ENCODE peak calls at places on chromosomes 2 and 18, in five cellular contexts. One of them, this sample, is unnamed.

GRCh38 chr18:52670903-52671302 is 330.9 kb downstream of the DCC start:
- DNase-seq in PC-9: no peak
- DNase-seq in Karpas-422: peak
- DNase-seq in breast epithelium: no peak
- DNase-seq in HTR-8/SVneo: no peak
- DNase-seq in this sample: no peak

GRCh38 chr18:69444221-69444620 is 43.5 kb downstream of the DOK6 start:
- DNase-seq in PC-9: no peak
- DNase-seq in Karpas-422: no peak
- DNase-seq in breast epithelium: no peak
- DNase-seq in HTR-8/SVneo: no peak
- DNase-seq in this sample: no peak

GRCh38 chr2:127118467-127118866 is 11.5 kb upstream of the BIN1 start:
- DNase-seq in PC-9: no peak
- DNase-seq in Karpas-422: no peak
- DNase-seq in breast epithelium: no peak
- DNase-seq in HTR-8/SVneo: no peak
- DNase-seq in this sample: peak

GRCh38 chr2:164514491-164514890 is 106.8 kb downstream of the GRB14 start:
- DNase-seq in PC-9: peak
- DNase-seq in Karpas-422: no peak
- DNase-seq in breast epithelium: peak
- DNase-seq in HTR-8/SVneo: no peak
- DNase-seq in this sample: no peak

GRCh38 chr2:200786423-200786822 is 25.3 kb upstream of the BZW1 start:
- DNase-seq in PC-9: no peak
- DNase-seq in Karpas-422: no peak
- DNase-seq in breast epithelium: no peak
- DNase-seq in HTR-8/SVneo: no peak
- DNase-seq in this sample: no peak

GRCh38 chr2:228819701-228820100 is 451.4 kb downstream of the PID1 start:
- DNase-seq in PC-9: no peak
- DNase-seq in Karpas-422: no peak
- DNase-seq in breast epithelium: no peak
- DNase-seq in HTR-8/SVneo: no peak
- DNase-seq in this sample: no peak

GRCh38 chr2:30422437-30422805 is 24.6 kb upstream of the LCLAT1 start:
- DNase-seq in PC-9: no peak
- DNase-seq in Karpas-422: no peak
- DNase-seq in breast epithelium: no peak
- DNase-seq in HTR-8/SVneo: no peak
- DNase-seq in this sample: peak

GRCh38 chr2:54897420-54898310 is 152.6 kb downstream of the RTN4 start:
- DNase-seq in PC-9: no peak
- DNase-seq in Karpas-422: no peak
- DNase-seq in breast epithelium: no peak
- DNase-seq in HTR-8/SVneo: no peak
- DNase-seq in this sample: no peak

GRCh38 chr2:224982910-224983688 is 59.2 kb downstream of the DOCK10 start:
- DNase-seq in PC-9: no peak
- DNase-seq in Karpas-422: no peak
- DNase-seq in breast epithelium: no peak
- DNase-seq in HTR-8/SVneo: no peak
- DNase-seq in this sample: no peak

GRCh38 chr2:134212726-134213125 is 41.1 kb upstream of the MGAT5 start:
- DNase-seq in PC-9: no peak
- DNase-seq in Karpas-422: no peak
- DNase-seq in breast epithelium: no peak
- DNase-seq in HTR-8/SVneo: no peak
- DNase-seq in this sample: no peak

GRCh38 chr18:3211236-3211992 is 8.4 kb downstream of the MYOM1 start:
- DNase-seq in PC-9: no peak
- DNase-seq in Karpas-422: no peak
- DNase-seq in breast epithelium: no peak
- DNase-seq in HTR-8/SVneo: no peak
- DNase-seq in this sample: no peak

GRCh38 chr2:187544371-187545080 is 9.7 kb downstream of the TFPI start:
- DNase-seq in PC-9: peak
- DNase-seq in Karpas-422: no peak
- DNase-seq in breast epithelium: no peak
- DNase-seq in HTR-8/SVneo: no peak
- DNase-seq in this sample: no peak

GRCh38 chr2:206020151-206020550 is 65.8 kb downstream of the INO80D start:
- DNase-seq in PC-9: no peak
- DNase-seq in Karpas-422: no peak
- DNase-seq in breast epithelium: no peak
- DNase-seq in HTR-8/SVneo: no peak
- DNase-seq in this sample: no peak

GRCh38 chr2:100646039-100646438 is 83.2 kb downstream of the PDCL3 start:
- DNase-seq in PC-9: no peak
- DNase-seq in Karpas-422: no peak
- DNase-seq in breast epithelium: no peak
- DNase-seq in HTR-8/SVneo: no peak
- DNase-seq in this sample: no peak

GRCh38 chr2:234963785-234964615 is 12.2 kb downstream of the SH3BP4 start:
- DNase-seq in PC-9: peak
- DNase-seq in Karpas-422: no peak
- DNase-seq in breast epithelium: peak
- DNase-seq in HTR-8/SVneo: no peak
- DNase-seq in this sample: no peak

GRCh38 chr2:32043561-32043960 is 4.0 kb upstream of the DPY30 start:
- DNase-seq in PC-9: no peak
- DNase-seq in Karpas-422: no peak
- DNase-seq in breast epithelium: no peak
- DNase-seq in HTR-8/SVneo: no peak
- DNase-seq in this sample: no peak

GRCh38 chr2:150403457-150403856 is 84.0 kb downstream of the RND3 start:
- DNase-seq in PC-9: no peak
- DNase-seq in Karpas-422: no peak
- DNase-seq in breast epithelium: no peak
- DNase-seq in HTR-8/SVneo: no peak
- DNase-seq in this sample: no peak

GRCh38 chr18:27605107-27605834 is 420.2 kb upstream of the CHST9 start:
- DNase-seq in PC-9: peak
- DNase-seq in Karpas-422: peak
- DNase-seq in breast epithelium: no peak
- DNase-seq in HTR-8/SVneo: peak
- DNase-seq in this sample: peak

GRCh38 chr18:77234504-77235365 is 14.9 kb upstream of the GALR1 start:
- DNase-seq in PC-9: no peak
- DNase-seq in Karpas-422: no peak
- DNase-seq in breast epithelium: no peak
- DNase-seq in HTR-8/SVneo: no peak
- DNase-seq in this sample: no peak

GRCh38 chr2:20378891-20379519 is 28.4 kb upstream of the PUM2 start:
- DNase-seq in PC-9: peak
- DNase-seq in Karpas-422: no peak
- DNase-seq in breast epithelium: peak
- DNase-seq in HTR-8/SVneo: peak
- DNase-seq in this sample: peak

GRCh38 chr2:159035790-159036411 is 67.5 kb downstream of the TANC1 start:
- DNase-seq in PC-9: peak
- DNase-seq in Karpas-422: no peak
- DNase-seq in breast epithelium: no peak
- DNase-seq in HTR-8/SVneo: peak
- DNase-seq in this sample: no peak

GRCh38 chr2:197090713-197091367 is 164.3 kb upstream of the PGAP1 start:
- DNase-seq in PC-9: no peak
- DNase-seq in Karpas-422: no peak
- DNase-seq in breast epithelium: no peak
- DNase-seq in HTR-8/SVneo: no peak
- DNase-seq in this sample: no peak

GRCh38 chr2:86468162-86469033 is 27.2 kb downstream of the KDM3A start:
- DNase-seq in PC-9: no peak
- DNase-seq in Karpas-422: no peak
- DNase-seq in breast epithelium: no peak
- DNase-seq in HTR-8/SVneo: no peak
- DNase-seq in this sample: no peak

This sample was measured in SJSA1.